ENCODE peak calls at places on chromosome 9, in seven cellular contexts. Z is stimulated activated CD4-positive, alpha-beta T cell treated with anti-CD3 and anti-CD28 coated beads, Interleukin-1b, Interleukin-23, amount 100 ng/mL, for 4 hours; X is kidney; H is BE2C; A is NAMALWA; S is upper lobe of right lung; B is neuronal stem cell. R is an unnamed sample.

GRCh38 chr9:104108315-104108714 is 14.2 kb downstream of the SMC2 start:
- DNase-seq in B (no peak), H (no peak), Z (no peak), X (no peak), A (no peak), S (no peak), R (no peak)

GRCh38 chr9:122001491-122002201 is 91.5 kb downstream of the TTLL11 start:
- DNase-seq in H (no peak), B (no peak), A (no peak), S (no peak), Z (no peak), X (no peak), R (no peak)

GRCh38 chr9:127452481-127453092 is 1.3 kb downstream of the LRSAM1 start:
- DNase-seq in S (peak), X (peak), Z (no peak), H (peak), A (peak), B (no peak), R (no peak)

GRCh38 chr9:134642385-134643181 is 980 bp downstream of the COL5A1 start:
- DNase-seq in X (peak), B (peak), H (peak), Z (no peak), S (no peak), A (no peak), R (no peak)

GRCh38 chr9:18018661-18019060 is 439.8 kb downstream of the SH3GL2 start:
- DNase-seq in H (no peak), A (no peak), B (no peak), X (no peak), Z (no peak), S (no peak), R (no peak)

GRCh38 chr9:126755325-126755875 is 49.4 kb upstream of the ZBTB43 start:
- DNase-seq in B (no peak), X (no peak), Z (no peak), S (no peak), A (no peak), H (no peak), R (no peak)

GRCh38 chr9:34405719-34406118 is 29.0 kb upstream of the MYORG start:
- DNase-seq in Z (no peak), A (no peak), B (no peak), X (no peak), H (no peak), S (no peak), R (no peak)

GRCh38 chr9:115717711-115718173 is 435.8 kb upstream of the PAPPA start:
- DNase-seq in Z (no peak), B (no peak), A (no peak), S (no peak), X (no peak), H (no peak), R (no peak)

GRCh38 chr9:112312139-112312538 is 21.3 kb downstream of the PTBP3 start:
- DNase-seq in H (no peak), X (no peak), Z (no peak), A (no peak), S (no peak), B (no peak), R (no peak)

GRCh38 chr9:20436475-20437195 is 185.7 kb downstream of the MLLT3 start:
- DNase-seq in S (no peak), X (no peak), H (no peak), B (no peak), Z (no peak), A (no peak), R (no peak)

GRCh38 chr9:133992780-133993634 is 883 bp upstream of the VAV2 start:
- DNase-seq in Z (peak), B (peak), H (peak), S (peak), X (peak), A (peak), R (peak)

GRCh38 chr9:27625751-27626628 is 52.7 kb upstream of the C9orf72 start:
- DNase-seq in B (no peak), S (no peak), A (no peak), X (no peak), Z (no peak), H (no peak), R (no peak)

GRCh38 chr9:7536310-7536939 is 263.2 kb downstream of the DMAC1 start:
- DNase-seq in A (peak), Z (no peak), H (peak), B (peak), X (no peak), S (no peak), R (no peak)

GRCh38 chr9:128061305-128061704 is 5.8 kb downstream of the NAIF1 start:
- DNase-seq in X (peak), Z (no peak), B (no peak), H (no peak), S (no peak), A (no peak), R (no peak)

R was measured in activated gamma-delta T cell.